ENCODE peak calls at places on chromosome 17, in four cellular contexts. V is hepatocyte, Y is fibroblast of lung, N is HCT116. J is an unnamed sample.

GRCh38 chr17:43406676-43407645 is 8.2 kb downstream of the ARL4D start:
- DNase-seq in Y (peak), V (no peak), N (no peak), J (no peak)

GRCh38 chr17:71184716-71185115 is 936.1 kb upstream of the SOX9 start:
- DNase-seq in N (no peak), V (no peak), Y (peak), J (no peak)

GRCh38 chr17:81577278-81578000 is 25.3 kb upstream of the FAAP100 start:
- DNase-seq in V (no peak), Y (no peak), N (no peak), J (peak)

GRCh38 chr17:74513987-74514631 is 17.2 kb downstream of the CD300LB start:
- DNase-seq in Y (peak), N (peak), V (peak), J (peak)

GRCh38 chr17:82009413-82009812 is 13.3 kb downstream of the CENPX start:
- DNase-seq in N (no peak), Y (no peak), V (no peak), J (no peak)

GRCh38 chr17:43582426-43582825 is 36.3 kb upstream of the ETV4 start:
- DNase-seq in Y (no peak), N (no peak), V (no peak), J (no peak)

GRCh38 chr17:81094744-81095607 is 60.0 kb downstream of the BAIAP2 start:
- DNase-seq in N (peak), V (peak), Y (peak), J (peak)

GRCh38 chr17:41734139-41734948 is at the start of gene HAP1:
- DNase-seq in Y (peak), V (peak), N (no peak), J (no peak)

GRCh38 chr17:78351449-78352006 is 8.3 kb downstream of the SOCS3 start:
- DNase-seq in V (peak), N (no peak), Y (peak), J (no peak)
- H2AFZ ChIP-seq in V (no peak), N (no peak), Y (no peak), J (no peak)

GRCh38 chr17:78674156-78674555 is 97.0 kb upstream of the DNAH17 start:
- DNase-seq in N (no peak), Y (no peak), V (no peak), J (no peak)

GRCh38 chr17:78673395-78673794 is 96.2 kb upstream of the DNAH17 start:
- DNase-seq in Y (no peak), N (no peak), V (no peak), J (no peak)

GRCh38 chr17:78671607-78672404 is 94.6 kb upstream of the DNAH17 start:
- DNase-seq in V (no peak), Y (peak), N (no peak), J (no peak)

GRCh38 chr17:78674595-78675315 is 97.6 kb upstream of the DNAH17 start:
- DNase-seq in Y (no peak), N (no peak), V (no peak), J (no peak)

DNA sequence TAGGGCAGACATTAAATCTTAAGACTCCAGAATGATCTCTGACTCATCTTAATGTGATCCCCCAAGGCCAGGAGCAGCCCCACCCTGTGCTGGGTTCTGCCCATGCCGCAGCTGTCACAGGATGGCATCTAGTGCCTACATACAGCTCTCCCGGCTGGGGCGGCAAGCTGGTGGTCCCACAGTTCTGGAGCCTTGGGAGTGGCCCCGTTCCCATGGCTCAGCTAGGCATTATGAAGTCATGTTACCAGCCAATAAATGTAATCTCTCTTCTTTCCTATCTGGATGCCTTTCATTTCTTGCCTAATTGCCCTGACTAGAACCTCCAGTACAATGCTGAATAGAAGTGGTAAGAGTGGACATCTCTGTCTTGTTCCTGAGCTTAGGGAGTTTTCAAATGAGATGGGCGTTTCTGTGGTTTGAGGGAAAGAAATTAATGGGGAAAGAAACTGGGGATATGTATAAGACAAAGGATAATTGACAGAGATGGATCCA is 95.7 kb upstream of the DNAH17 start:
- DNase-seq in V (no peak), N (no peak), Y (peak), J (no peak)
- H3K4me2 ChIP-seq in V (no peak), N (peak), Y (no peak), J (no peak)

GRCh38 chr17:76293106-76293505 is 15.0 kb downstream of the QRICH2 start:
- DNase-seq in Y (no peak), V (no peak), N (no peak), J (no peak)
- H2AFZ ChIP-seq in Y (no peak), V (no peak), N (no peak), J (no peak)

DNA sequence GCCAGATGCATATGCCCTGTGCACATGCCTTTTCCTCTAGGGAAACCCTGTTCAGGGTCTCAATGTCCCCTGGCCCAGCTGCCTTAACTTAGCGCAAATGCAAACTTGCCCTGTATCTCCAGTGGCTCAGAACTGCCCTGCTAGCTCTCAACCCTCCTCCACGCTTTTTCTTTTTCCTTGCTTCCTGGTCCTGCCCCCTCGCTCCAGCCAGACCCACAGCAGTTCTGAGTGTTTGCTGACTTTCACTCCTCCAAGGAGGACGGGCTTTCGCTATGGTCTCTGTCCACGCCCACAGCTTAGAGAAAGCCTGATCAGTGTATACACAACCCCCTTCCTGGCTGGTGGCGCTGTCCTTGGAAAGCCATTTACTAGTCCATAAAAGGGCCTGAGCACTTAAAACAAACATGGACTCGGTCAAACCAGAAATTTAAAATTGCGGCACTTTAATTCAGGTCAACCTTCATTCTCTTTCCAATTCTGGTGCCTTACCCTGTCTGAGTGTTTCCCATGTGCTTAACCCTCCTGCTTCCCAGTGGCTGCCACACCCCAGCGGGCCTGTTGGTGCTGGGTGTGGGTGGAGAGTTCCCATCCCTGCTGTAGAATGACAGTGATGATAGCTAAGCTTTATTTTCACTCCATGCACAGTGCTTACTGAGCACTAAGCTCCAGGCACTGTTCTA is 15.6 kb upstream of the TMEM98 start:
- DNase-seq in N (no peak), V (peak), Y (peak), J (no peak)
- H3K4me2 ChIP-seq in N (no peak), V (peak), Y (peak), J (no peak)

GRCh38 chr17:38578641-38579480 is 26.9 kb downstream of the SRCIN1 start:
- DNase-seq in V (no peak), Y (no peak), N (no peak), J (no peak)
- H2AFZ ChIP-seq in V (no peak), Y (no peak), N (no peak), J (no peak)

GRCh38 chr17:2063306-2064146 is 8.6 kb downstream of the HIC1 start:
- DNase-seq in N (no peak), Y (peak), V (no peak), J (peak)
- H3K4me2 ChIP-seq in N (no peak), Y (no peak), V (no peak), J (peak)

GRCh38 chr17:58332720-58333395 is 4.3 kb upstream of the TSPOAP1 start:
- DNase-seq in Y (no peak), V (no peak), N (no peak), J (peak)
- H2AFZ ChIP-seq in Y (no peak), V (no peak), N (no peak), J (no peak)

GRCh38 chr17:50149425-50150353 is 788 bp downstream of the PPP1R9B start:
- DNase-seq in V (peak), N (no peak), Y (peak), J (peak)

GRCh38 chr17:50152736-50153135 is 2.3 kb upstream of the PPP1R9B start:
- DNase-seq in Y (no peak), N (no peak), V (no peak), J (no peak)

GRCh38 chr17:50151937-50152547 is 1.6 kb upstream of the PPP1R9B start:
- DNase-seq in Y (peak), N (peak), V (peak), J (peak)

GRCh38 chr17:50150354-50151040 is at the start of gene PPP1R9B:
- DNase-seq in Y (no peak), N (no peak), V (no peak), J (peak)

GRCh38 chr17:50151041-50151936 is 812 bp upstream of the PPP1R9B start:
- DNase-seq in Y (peak), V (peak), N (peak), J (peak)
- H3K4me2 ChIP-seq in Y (peak), V (peak), N (peak), J (peak)

DNA sequence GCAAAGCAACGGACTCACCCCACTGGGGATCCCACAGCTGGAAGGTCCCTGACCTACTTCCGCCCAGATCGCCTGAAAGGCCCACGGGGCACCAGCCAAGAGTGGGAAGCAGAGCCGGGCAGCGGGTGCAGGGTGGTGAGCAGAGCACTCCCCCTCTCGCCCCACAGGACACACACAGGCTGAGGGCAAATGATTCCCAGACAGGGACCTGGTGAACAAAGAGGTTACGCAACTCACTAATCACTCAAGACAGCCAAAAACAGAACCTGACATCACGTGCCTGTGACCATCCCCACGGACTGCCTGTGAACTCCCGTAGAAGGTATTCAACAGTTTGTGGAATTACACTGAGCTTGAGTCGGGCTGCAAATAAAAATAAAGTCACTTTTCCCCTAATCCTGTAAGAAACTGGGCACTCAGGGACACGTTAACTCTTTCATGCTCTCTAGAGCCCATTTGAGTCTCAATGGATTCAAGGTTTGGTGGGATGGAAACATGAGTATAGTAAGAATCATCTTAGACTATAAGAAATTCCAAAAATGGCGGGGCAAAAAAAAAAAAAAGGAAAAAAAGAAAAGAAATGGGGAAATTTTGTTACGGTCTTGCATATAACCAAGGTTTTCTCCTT is 396.1 kb downstream of the SOX9 start:
- DNase-seq in Y (no peak), V (peak), N (no peak), J (no peak)
- H2AFZ ChIP-seq in Y (no peak), V (no peak), N (no peak), J (no peak)

DNA sequence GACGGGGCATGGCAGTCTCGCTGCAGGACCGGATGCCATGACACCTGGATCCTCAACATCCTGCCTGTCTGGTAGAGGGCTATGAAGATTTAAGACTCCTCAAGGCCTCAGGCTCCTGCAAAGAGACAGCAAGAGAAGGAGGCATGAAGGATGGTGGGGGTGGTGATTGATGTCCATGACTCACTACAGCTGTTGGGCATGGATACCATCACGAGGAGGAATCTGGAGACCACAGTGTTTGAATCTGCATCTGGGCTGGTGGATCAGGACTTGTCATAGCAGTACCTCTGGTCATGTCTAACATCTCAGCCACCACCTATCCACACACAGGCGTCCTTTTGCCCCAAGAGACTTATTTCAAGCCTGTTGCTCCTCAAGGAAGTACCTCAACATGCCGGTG is 50.2 kb upstream of the WSCD1 start:
- DNase-seq in Y (no peak), V (no peak), N (no peak), J (no peak)
- H3K4me2 ChIP-seq in Y (no peak), V (no peak), N (no peak), J (no peak)

J was measured in OCI-LY7.